ENCODE peak calls at places on chromosomes 3 and 15, in six cellular contexts. G, S, R, V, W and M are unnamed samples.

GRCh38 chr15:88218557-88219214 is 37.9 kb downstream of the NTRK3 start:
- DNase-seq in W (no peak), S (no peak), G (no peak), V (no peak), R (no peak), M (no peak)

GRCh38 chr3:184092199-184092598 is 4.7 kb upstream of the HTR3E start:
- DNase-seq in V (no peak), W (no peak), G (no peak), S (no peak), R (no peak), M (no peak)

GRCh38 chr15:64137226-64137833 is 14.2 kb upstream of the SNX22 start:
- DNase-seq in V (no peak), S (no peak), W (no peak), R (no peak), G (no peak), M (no peak)

GRCh38 chr3:160169139-160169830 is 55.9 kb upstream of the C3orf80 start:
- DNase-seq in W (no peak), V (no peak), G (no peak), R (no peak), S (peak), M (no peak)

GRCh38 chr3:81352867-81353266 is 408.6 kb downstream of the GBE1 start:
- DNase-seq in W (no peak), V (no peak), G (peak), R (no peak), S (no peak), M (no peak)

GRCh38 chr3:127831723-127832172 is 9.4 kb upstream of the MGLL start:
- DNase-seq in S (no peak), G (peak), R (no peak), V (peak), W (no peak), M (peak)

GRCh38 chr15:36724901-36725300 is 145.5 kb downstream of the CDIN1 start:
- DNase-seq in S (no peak), W (no peak), V (no peak), G (no peak), R (no peak), M (no peak)

GRCh38 chr3:48086736-48087470 is 70.7 kb upstream of the MAP4 start:
- DNase-seq in W (no peak), R (no peak), S (peak), V (no peak), G (no peak), M (no peak)

GRCh38 chr3:184710870-184711365 is 946 bp downstream of the MAGEF1 start:
- DNase-seq in G (no peak), S (no peak), W (no peak), R (no peak), V (peak), M (no peak)

GRCh38 chr3:15317164-15317477 is 15.3 kb downstream of the SH3BP5 start:
- DNase-seq in S (no peak), W (no peak), V (no peak), G (no peak), R (no peak), M (no peak)

GRCh38 chr3:8621872-8622271 is 22.7 kb downstream of the SSUH2 start:
- DNase-seq in V (no peak), R (no peak), G (no peak), S (peak), W (no peak), M (no peak)

GRCh38 chr15:80567721-80568157 is 127.4 kb upstream of the ABHD17C start:
- DNase-seq in G (peak), V (no peak), W (no peak), S (peak), R (peak), M (peak)

GRCh38 chr3:72847282-72847681 is 963 bp downstream of the SHQ1 start:
- DNase-seq in R (no peak), W (no peak), S (no peak), G (no peak), V (no peak), M (no peak)

GRCh38 chr15:69755571-69756310 is 303.1 kb downstream of the RPLP1 start:
- DNase-seq in W (peak), G (no peak), R (no peak), V (peak), S (no peak), M (peak)

GRCh38 chr3:47910777-47911440 is 105.3 kb downstream of the MAP4 start:
- DNase-seq in G (peak), V (no peak), R (no peak), S (peak), W (no peak), M (no peak)

GRCh38 chr15:73326157-73326556 is 42.6 kb downstream of the HCN4 start:
- DNase-seq in G (no peak), V (no peak), S (no peak), W (no peak), R (no peak), M (no peak)

GRCh38 chr15:87419341-87419740 is 837.2 kb downstream of the NTRK3 start:
- DNase-seq in G (no peak), W (no peak), S (no peak), V (no peak), R (no peak), M (no peak)

GRCh38 chr3:101939391-101939790 is 90.1 kb downstream of the NFKBIZ start:
- DNase-seq in R (no peak), V (no peak), W (no peak), S (no peak), G (no peak), M (no peak)

GRCh38 chr3:159994182-159994581 is 5.5 kb downstream of the IL12A start:
- DNase-seq in W (no peak), R (no peak), G (no peak), V (no peak), S (no peak), M (no peak)

GRCh38 chr3:32442766-32443165 is 51.1 kb downstream of the CMTM7 start:
- DNase-seq in V (no peak), R (no peak), S (no peak), G (no peak), W (no peak), M (no peak)

GRCh38 chr3:108441081-108441507 is 69.3 kb downstream of the MYH15 start:
- DNase-seq in W (no peak), V (no peak), S (no peak), R (no peak), G (peak), M (no peak)

GRCh38 chr3:152970851-152971250 is 135.9 kb downstream of the P2RY1 start:
- DNase-seq in G (no peak), R (no peak), V (no peak), W (no peak), S (no peak), M (no peak)

GRCh38 chr3:127172670-127173515 is 20.0 kb upstream of the PRR23E start:
- DNase-seq in G (peak), V (no peak), W (no peak), S (peak), R (no peak), M (no peak)